ENCODE peak calls at places on chromosome 4, in five cellular contexts. K is GM23248, B is A549, Q is pancreas, N is iPS-NIHi11. P is an unnamed sample.

GRCh38 chr4:169372791-169373190 is 102.0 kb upstream of the SH3RF1 start:
- DNase-seq in K (no peak), B (no peak), Q (no peak), N (no peak), P (no peak)

GRCh38 chr4:95155759-95156451 is 392.9 kb downstream of the UNC5C start:
- DNase-seq in K (peak; percentile 64), B (peak; percentile 23), Q (no peak), N (peak; percentile 33), P (no peak)

GRCh38 chr4:139857021-139857420 is 191.4 kb downstream of the MGST2 start:
- DNase-seq in K (no peak), B (no peak), Q (no peak), N (no peak), P (no peak)

GRCh38 chr4:82215800-82216199 is 158.0 kb downstream of the HNRNPD start:
- DNase-seq in K (no peak), B (no peak), Q (no peak), N (no peak), P (no peak)

GRCh38 chr4:12889054-12889453 is 595.1 kb downstream of the RAB28 start:
- DNase-seq in K (peak; percentile 48), B (no peak), Q (no peak), N (no peak), P (no peak)

GRCh38 chr4:86706923-86707597 is 112.9 kb downstream of the PTPN13 start:
- DNase-seq in K (peak; percentile 46), B (no peak), Q (no peak), N (no peak), P (no peak)

GRCh38 chr4:90121961-90122748 is 5.0 kb upstream of the CCSER1 start:
- DNase-seq in K (no peak), B (no peak), Q (no peak), N (no peak), P (no peak)

GRCh38 chr4:98577956-98578355 is 80.5 kb downstream of the TSPAN5 start:
- DNase-seq in K (no peak), B (no peak), Q (no peak), N (no peak), P (no peak)

GRCh38 chr4:22969314-22969896 is 276.7 kb downstream of the GBA3 start:
- DNase-seq in K (peak; percentile 25), B (peak; percentile 2), Q (no peak), N (no peak), P (no peak)

GRCh38 chr4:41532880-41533279 is 5.1 kb upstream of the LIMCH1 start:
- DNase-seq in K (no peak), B (no peak), Q (no peak), N (no peak), P (no peak)

GRCh38 chr4:61231421-61231820 is 31.3 kb downstream of the ADGRL3 start:
- DNase-seq in K (no peak), B (no peak), Q (no peak), N (no peak), P (no peak)

GRCh38 chr4:11628093-11628725 is 199.5 kb upstream of the HS3ST1 start:
- DNase-seq in K (no peak), B (no peak), Q (no peak), N (no peak), P (no peak)

GRCh38 chr4:37715889-37716402 is 29.8 kb upstream of the RELL1 start:
- DNase-seq in K (peak; percentile 14), B (no peak), Q (no peak), N (no peak), P (no peak)